ENCODE peak calls at places on chromosomes 7 and 10, in ten cellular contexts. One of them, this sample, is unnamed.

GRCh38 chr10:42980553-42981357 is 96.1 kb upstream of the RET start:
- DNase-seq in hypothalamus: no peak
- DNase-seq in BE2C: no peak
- DNase-seq in G401: no peak
- DNase-seq in mesenteric fat pad: peak
- DNase-seq in activated CD8-positive, alpha-beta memory T cell treated with anti-CD3 and anti-CD28 coated beads, Interleukin-2, amount 50 U/mL, for 4 hours: peak
- DNase-seq in stimulated activated naive CD8-positive, alpha-beta T cell treated with anti-CD3 and anti-CD28 coated beads, Interleukin-15, amount 100 ng/mL, for 72 hours: no peak
- DNase-seq in NCI-H1436: no peak
- DNase-seq in lung microvascular endothelial cell: no peak
- DNase-seq in smooth muscle cell of the brain vasculature: no peak
- DNase-seq in this sample: no peak

GRCh38 chr7:41999736-42000283 is 237.2 kb downstream of the GLI3 start:
- DNase-seq in hypothalamus: no peak
- DNase-seq in BE2C: no peak
- DNase-seq in G401: no peak
- DNase-seq in mesenteric fat pad: no peak
- DNase-seq in activated CD8-positive, alpha-beta memory T cell treated with anti-CD3 and anti-CD28 coated beads, Interleukin-2, amount 50 U/mL, for 4 hours: no peak
- DNase-seq in stimulated activated naive CD8-positive, alpha-beta T cell treated with anti-CD3 and anti-CD28 coated beads, Interleukin-15, amount 100 ng/mL, for 72 hours: no peak
- DNase-seq in NCI-H1436: no peak
- DNase-seq in lung microvascular endothelial cell: no peak
- DNase-seq in smooth muscle cell of the brain vasculature: no peak
- DNase-seq in this sample: no peak

GRCh38 chr7:55017841-55018240 is 976 bp upstream of the EGFR start:
- DNase-seq in hypothalamus: no peak
- DNase-seq in BE2C: no peak
- DNase-seq in G401: no peak
- DNase-seq in mesenteric fat pad: no peak
- DNase-seq in activated CD8-positive, alpha-beta memory T cell treated with anti-CD3 and anti-CD28 coated beads, Interleukin-2, amount 50 U/mL, for 4 hours: no peak
- DNase-seq in stimulated activated naive CD8-positive, alpha-beta T cell treated with anti-CD3 and anti-CD28 coated beads, Interleukin-15, amount 100 ng/mL, for 72 hours: no peak
- DNase-seq in NCI-H1436: no peak
- DNase-seq in lung microvascular endothelial cell: no peak
- DNase-seq in smooth muscle cell of the brain vasculature: no peak
- DNase-seq in this sample: no peak

GRCh38 chr10:52818019-52818418 is 45.4 kb upstream of the MBL2 start:
- DNase-seq in hypothalamus: no peak
- DNase-seq in BE2C: no peak
- DNase-seq in G401: peak
- DNase-seq in mesenteric fat pad: no peak
- DNase-seq in activated CD8-positive, alpha-beta memory T cell treated with anti-CD3 and anti-CD28 coated beads, Interleukin-2, amount 50 U/mL, for 4 hours: no peak
- DNase-seq in stimulated activated naive CD8-positive, alpha-beta T cell treated with anti-CD3 and anti-CD28 coated beads, Interleukin-15, amount 100 ng/mL, for 72 hours: peak
- DNase-seq in NCI-H1436: peak
- DNase-seq in lung microvascular endothelial cell: peak
- DNase-seq in smooth muscle cell of the brain vasculature: peak
- DNase-seq in this sample: no peak

GRCh38 chr7:111711426-111712065 is 149.3 kb upstream of the IMMP2L start:
- DNase-seq in hypothalamus: no peak
- DNase-seq in BE2C: no peak
- DNase-seq in G401: peak
- DNase-seq in mesenteric fat pad: no peak
- DNase-seq in activated CD8-positive, alpha-beta memory T cell treated with anti-CD3 and anti-CD28 coated beads, Interleukin-2, amount 50 U/mL, for 4 hours: no peak
- DNase-seq in stimulated activated naive CD8-positive, alpha-beta T cell treated with anti-CD3 and anti-CD28 coated beads, Interleukin-15, amount 100 ng/mL, for 72 hours: no peak
- DNase-seq in NCI-H1436: no peak
- DNase-seq in lung microvascular endothelial cell: no peak
- DNase-seq in smooth muscle cell of the brain vasculature: no peak
- DNase-seq in this sample: no peak

GRCh38 chr7:138064856-138065357 is 11.4 kb upstream of the AKR1D1 start:
- DNase-seq in hypothalamus: no peak
- DNase-seq in BE2C: no peak
- DNase-seq in G401: no peak
- DNase-seq in mesenteric fat pad: no peak
- DNase-seq in activated CD8-positive, alpha-beta memory T cell treated with anti-CD3 and anti-CD28 coated beads, Interleukin-2, amount 50 U/mL, for 4 hours: no peak
- DNase-seq in stimulated activated naive CD8-positive, alpha-beta T cell treated with anti-CD3 and anti-CD28 coated beads, Interleukin-15, amount 100 ng/mL, for 72 hours: no peak
- DNase-seq in NCI-H1436: no peak
- DNase-seq in lung microvascular endothelial cell: no peak
- DNase-seq in smooth muscle cell of the brain vasculature: no peak
- DNase-seq in this sample: no peak

GRCh38 chr10:28545967-28546644 is 13.2 kb downstream of the WAC start:
- DNase-seq in hypothalamus: no peak
- DNase-seq in BE2C: no peak
- DNase-seq in G401: no peak
- DNase-seq in mesenteric fat pad: no peak
- DNase-seq in activated CD8-positive, alpha-beta memory T cell treated with anti-CD3 and anti-CD28 coated beads, Interleukin-2, amount 50 U/mL, for 4 hours: no peak
- DNase-seq in stimulated activated naive CD8-positive, alpha-beta T cell treated with anti-CD3 and anti-CD28 coated beads, Interleukin-15, amount 100 ng/mL, for 72 hours: no peak
- DNase-seq in NCI-H1436: no peak
- DNase-seq in lung microvascular endothelial cell: no peak
- DNase-seq in smooth muscle cell of the brain vasculature: no peak
- DNase-seq in this sample: no peak

GRCh38 chr7:5479133-5479745 is 55.6 kb upstream of the TNRC18 start:
- DNase-seq in hypothalamus: no peak
- DNase-seq in BE2C: no peak
- DNase-seq in G401: no peak
- DNase-seq in mesenteric fat pad: no peak
- DNase-seq in activated CD8-positive, alpha-beta memory T cell treated with anti-CD3 and anti-CD28 coated beads, Interleukin-2, amount 50 U/mL, for 4 hours: no peak
- DNase-seq in stimulated activated naive CD8-positive, alpha-beta T cell treated with anti-CD3 and anti-CD28 coated beads, Interleukin-15, amount 100 ng/mL, for 72 hours: no peak
- DNase-seq in NCI-H1436: no peak
- DNase-seq in lung microvascular endothelial cell: no peak
- DNase-seq in smooth muscle cell of the brain vasculature: no peak
- DNase-seq in this sample: no peak

GRCh38 chr10:24483701-24484100 is 240.0 kb downstream of the ARHGAP21 start:
- DNase-seq in hypothalamus: no peak
- DNase-seq in BE2C: no peak
- DNase-seq in G401: no peak
- DNase-seq in mesenteric fat pad: no peak
- DNase-seq in activated CD8-positive, alpha-beta memory T cell treated with anti-CD3 and anti-CD28 coated beads, Interleukin-2, amount 50 U/mL, for 4 hours: no peak
- DNase-seq in stimulated activated naive CD8-positive, alpha-beta T cell treated with anti-CD3 and anti-CD28 coated beads, Interleukin-15, amount 100 ng/mL, for 72 hours: no peak
- DNase-seq in NCI-H1436: no peak
- DNase-seq in lung microvascular endothelial cell: peak
- DNase-seq in smooth muscle cell of the brain vasculature: no peak
- DNase-seq in this sample: no peak